ENCODE peak calls at places on chromosomes 4 and X, in six cellular contexts. One of them, this sample, is unnamed.
A peak's percentile ranks its signal among the peaks of the same experiment; 100 is the strongest.

GRCh38 chr4:8120518-8120917 is 38.1 kb downstream of the ABLIM2 start:
- DNase-seq in BJ: no peak
- DNase-seq in foreskin fibroblast: no peak
- DNase-seq in choroid plexus epithelial cell: peak; percentile 22
- DNase-seq in PC-9: no peak
- DNase-seq in BE2C: no peak
- DNase-seq in this sample: no peak

GRCh38 chr4:175421506-175421905 is 390.6 kb downstream of the GPM6A start:
- DNase-seq in BJ: no peak
- DNase-seq in foreskin fibroblast: no peak
- DNase-seq in choroid plexus epithelial cell: peak; percentile 76
- DNase-seq in PC-9: no peak
- DNase-seq in BE2C: no peak
- DNase-seq in this sample: no peak

GRCh38 chr4:32140636-32141035 is 1420.5 kb downstream of the PCDH7 start:
- DNase-seq in BJ: peak; percentile 19
- DNase-seq in foreskin fibroblast: peak; percentile 75
- DNase-seq in choroid plexus epithelial cell: peak; percentile 94
- DNase-seq in PC-9: peak; percentile 63
- DNase-seq in BE2C: no peak
- DNase-seq in this sample: peak; percentile 97

GRCh38 chr4:74768857-74769525 is 25.3 kb downstream of the BTC start:
- DNase-seq in BJ: no peak
- DNase-seq in foreskin fibroblast: peak; percentile 10
- DNase-seq in choroid plexus epithelial cell: peak; percentile 50
- DNase-seq in PC-9: peak; percentile 61
- DNase-seq in BE2C: no peak
- DNase-seq in this sample: peak; percentile 27

GRCh38 chrX:154465601-154466000 is 7.5 kb downstream of the PLXNA3 start:
- DNase-seq in BJ: no peak
- DNase-seq in foreskin fibroblast: no peak
- DNase-seq in choroid plexus epithelial cell: no peak
- DNase-seq in PC-9: no peak
- DNase-seq in BE2C: no peak
- DNase-seq in this sample: no peak

GRCh38 chrX:153608821-153609220 is 9.9 kb upstream of the CCNQ start:
- DNase-seq in BJ: no peak
- DNase-seq in foreskin fibroblast: no peak
- DNase-seq in choroid plexus epithelial cell: no peak
- DNase-seq in PC-9: no peak
- DNase-seq in BE2C: no peak
- DNase-seq in this sample: no peak

GRCh38 chrX:134676440-134676839 is 18.2 kb upstream of the PLAC1 start:
- DNase-seq in BJ: peak; percentile 50
- DNase-seq in foreskin fibroblast: peak; percentile 54
- DNase-seq in choroid plexus epithelial cell: peak; percentile 79
- DNase-seq in PC-9: peak; percentile 73
- DNase-seq in BE2C: no peak
- DNase-seq in this sample: no peak

GRCh38 chrX:44462851-44463250 is 79.8 kb downstream of the FUNDC1 start:
- DNase-seq in BJ: no peak
- DNase-seq in foreskin fibroblast: peak; percentile 31
- DNase-seq in choroid plexus epithelial cell: peak; percentile 10
- DNase-seq in PC-9: no peak
- DNase-seq in BE2C: no peak
- DNase-seq in this sample: no peak

GRCh38 chr4:42151568-42152506 is 618 bp downstream of the BEND4 start:
- DNase-seq in BJ: no peak
- DNase-seq in foreskin fibroblast: no peak
- DNase-seq in choroid plexus epithelial cell: no peak
- DNase-seq in PC-9: no peak
- DNase-seq in BE2C: peak; percentile 95
- DNase-seq in this sample: no peak

GRCh38 chr4:24910504-24910903 is 2.3 kb downstream of the CCDC149 start:
- DNase-seq in BJ: no peak
- DNase-seq in foreskin fibroblast: no peak
- DNase-seq in choroid plexus epithelial cell: peak; percentile 62
- DNase-seq in PC-9: no peak
- DNase-seq in BE2C: no peak
- DNase-seq in this sample: no peak

GRCh38 chr4:123364906-123365305 is 31.7 kb upstream of the SPRY1 start:
- DNase-seq in BJ: no peak
- DNase-seq in foreskin fibroblast: no peak
- DNase-seq in choroid plexus epithelial cell: no peak
- DNase-seq in PC-9: no peak
- DNase-seq in BE2C: no peak
- DNase-seq in this sample: no peak

GRCh38 chr4:69589884-69590283 is 49.6 kb downstream of the UGT2A2 start:
- DNase-seq in BJ: no peak
- DNase-seq in foreskin fibroblast: no peak
- DNase-seq in choroid plexus epithelial cell: no peak
- DNase-seq in PC-9: no peak
- DNase-seq in BE2C: no peak
- DNase-seq in this sample: no peak

GRCh38 chrX:71052721-71053120 is 15.4 kb downstream of the SNX12 start:
- DNase-seq in BJ: no peak
- DNase-seq in foreskin fibroblast: no peak
- DNase-seq in choroid plexus epithelial cell: peak; percentile 0
- DNase-seq in PC-9: no peak
- DNase-seq in BE2C: no peak
- DNase-seq in this sample: no peak

GRCh38 chr4:186939766-186940165 is 216.1 kb upstream of the FAT1 start:
- DNase-seq in BJ: no peak
- DNase-seq in foreskin fibroblast: no peak
- DNase-seq in choroid plexus epithelial cell: no peak
- DNase-seq in PC-9: no peak
- DNase-seq in BE2C: no peak
- DNase-seq in this sample: no peak

GRCh38 chr4:124253080-124253479 is 459.5 kb downstream of the ANKRD50 start:
- DNase-seq in BJ: no peak
- DNase-seq in foreskin fibroblast: no peak
- DNase-seq in choroid plexus epithelial cell: no peak
- DNase-seq in PC-9: no peak
- DNase-seq in BE2C: no peak
- DNase-seq in this sample: no peak

GRCh38 chrX:24479924-24480722 is 15.0 kb downstream of the PDK3 start:
- DNase-seq in BJ: no peak
- DNase-seq in foreskin fibroblast: no peak
- DNase-seq in choroid plexus epithelial cell: no peak
- DNase-seq in PC-9: peak; percentile 88
- DNase-seq in BE2C: no peak
- DNase-seq in this sample: no peak

GRCh38 chrX:77431227-77431626 is 16.0 kb upstream of the FGF16 start:
- DNase-seq in BJ: peak; percentile 58
- DNase-seq in foreskin fibroblast: peak; percentile 78
- DNase-seq in choroid plexus epithelial cell: peak; percentile 75
- DNase-seq in PC-9: no peak
- DNase-seq in BE2C: no peak
- DNase-seq in this sample: peak; percentile 34

GRCh38 chrX:48956728-48957414 is 536 bp downstream of the OTUD5 start:
- DNase-seq in BJ: no peak
- DNase-seq in foreskin fibroblast: no peak
- DNase-seq in choroid plexus epithelial cell: no peak
- DNase-seq in PC-9: no peak
- DNase-seq in BE2C: peak; percentile 7
- DNase-seq in this sample: no peak

GRCh38 chr4:169229571-169230028 is 41.2 kb downstream of the SH3RF1 start:
- DNase-seq in BJ: peak; percentile 87
- DNase-seq in foreskin fibroblast: peak; percentile 92
- DNase-seq in choroid plexus epithelial cell: peak; percentile 96
- DNase-seq in PC-9: peak; percentile 69
- DNase-seq in BE2C: no peak
- DNase-seq in this sample: peak; percentile 95

GRCh38 chrX:153405426-153405825 is 4.3 kb upstream of the PNMA6E start:
- DNase-seq in BJ: no peak
- DNase-seq in foreskin fibroblast: no peak
- DNase-seq in choroid plexus epithelial cell: no peak
- DNase-seq in PC-9: no peak
- DNase-seq in BE2C: no peak
- DNase-seq in this sample: no peak

GRCh38 chrX:253451-254297 is 27.5 kb upstream of the PLCXD1 start:
- DNase-seq in BJ: no peak
- DNase-seq in foreskin fibroblast: no peak
- DNase-seq in choroid plexus epithelial cell: no peak
- DNase-seq in PC-9: no peak
- DNase-seq in BE2C: no peak
- DNase-seq in this sample: no peak

GRCh38 chr4:11194431-11194830 is 234.3 kb downstream of the HS3ST1 start:
- DNase-seq in BJ: no peak
- DNase-seq in foreskin fibroblast: no peak
- DNase-seq in choroid plexus epithelial cell: no peak
- DNase-seq in PC-9: no peak
- DNase-seq in BE2C: no peak
- DNase-seq in this sample: peak; percentile 5

GRCh38 chrX:74784629-74785028 is 140.6 kb downstream of the NEXMIF start:
- DNase-seq in BJ: no peak
- DNase-seq in foreskin fibroblast: no peak
- DNase-seq in choroid plexus epithelial cell: no peak
- DNase-seq in PC-9: no peak
- DNase-seq in BE2C: no peak
- DNase-seq in this sample: no peak

GRCh38 chrX:74788545-74789086 is 136.6 kb downstream of the NEXMIF start:
- DNase-seq in BJ: no peak
- DNase-seq in foreskin fibroblast: no peak
- DNase-seq in choroid plexus epithelial cell: no peak
- DNase-seq in PC-9: no peak
- DNase-seq in BE2C: no peak
- DNase-seq in this sample: no peak
- TF ChIP-seq CTCF in BJ: no peak
- TF ChIP-seq CTCF in foreskin fibroblast: no peak
- TF ChIP-seq CTCF in choroid plexus epithelial cell: no peak
- TF ChIP-seq CTCF in PC-9: no peak
- TF ChIP-seq CTCF in BE2C: no peak
- TF ChIP-seq CTCF in this sample: no peak

DNA sequence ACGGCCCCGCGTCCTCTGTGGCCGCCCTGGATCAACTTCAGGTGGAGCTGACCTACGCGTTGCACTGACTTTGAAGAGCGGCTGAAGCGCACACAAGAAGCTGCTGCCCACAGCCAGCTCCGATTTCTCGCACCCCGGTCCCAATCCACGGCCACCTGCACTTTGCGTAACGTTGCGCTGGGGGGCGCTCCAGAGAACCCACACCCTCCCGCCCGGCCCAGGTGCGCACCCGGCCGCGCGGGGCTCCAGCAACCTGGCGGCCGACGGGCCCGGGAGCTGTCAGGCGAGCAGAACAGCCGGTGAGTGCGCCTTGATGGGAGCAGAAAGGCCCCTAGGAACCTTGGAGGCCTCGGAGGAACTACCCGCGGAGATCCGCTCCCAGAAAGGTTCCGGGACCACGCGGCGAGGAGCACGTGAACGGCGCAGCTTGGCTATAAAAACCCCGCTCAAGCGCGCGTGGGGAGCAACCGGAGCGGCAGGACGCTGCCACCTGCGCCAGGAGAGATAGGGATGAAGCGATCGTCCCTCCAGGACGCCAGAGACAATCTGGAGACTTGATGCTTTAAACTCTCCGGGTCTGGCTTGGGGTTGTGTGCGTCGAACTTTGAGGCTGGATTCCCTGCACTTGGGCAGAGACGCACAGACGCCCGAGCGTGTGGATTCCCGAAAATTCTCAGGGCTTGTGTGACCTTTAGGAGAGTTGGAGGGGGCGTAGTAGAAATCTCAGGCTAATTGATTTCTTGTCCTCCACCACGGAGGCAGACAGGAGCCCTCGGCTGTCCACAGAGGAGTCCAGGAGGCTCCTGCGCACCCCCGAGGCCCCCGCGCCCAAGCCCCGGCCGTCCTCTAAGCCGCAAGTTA is 591 bp upstream of the NWD2 start:
- DNase-seq in BJ: no peak
- DNase-seq in foreskin fibroblast: peak; percentile 0
- DNase-seq in choroid plexus epithelial cell: no peak
- DNase-seq in PC-9: no peak
- DNase-seq in BE2C: no peak
- DNase-seq in this sample: no peak
- H3K4me3 ChIP-seq in BJ: no peak overlapping the region
- H3K4me3 ChIP-seq in foreskin fibroblast: no peak overlapping the region
- H3K4me3 ChIP-seq in choroid plexus epithelial cell: no peak overlapping the region
- H3K4me3 ChIP-seq in PC-9: no peak overlapping the region
- H3K4me3 ChIP-seq in BE2C: no peak overlapping the region
- H3K4me3 ChIP-seq in this sample: no peak overlapping the region

GRCh38 chr4:183599284-183599683 is 59.7 kb downstream of the RWDD4 start:
- DNase-seq in BJ: no peak
- DNase-seq in foreskin fibroblast: no peak
- DNase-seq in choroid plexus epithelial cell: no peak
- DNase-seq in PC-9: no peak
- DNase-seq in BE2C: no peak
- DNase-seq in this sample: no peak

GRCh38 chr4:183600189-183600685 is 58.7 kb downstream of the RWDD4 start:
- DNase-seq in BJ: no peak
- DNase-seq in foreskin fibroblast: no peak
- DNase-seq in choroid plexus epithelial cell: peak; percentile 53
- DNase-seq in PC-9: no peak
- DNase-seq in BE2C: peak; percentile 26
- DNase-seq in this sample: no peak

GRCh38 chr4:183599690-183600089 is 59.3 kb downstream of the RWDD4 start:
- DNase-seq in BJ: no peak
- DNase-seq in foreskin fibroblast: no peak
- DNase-seq in choroid plexus epithelial cell: no peak
- DNase-seq in PC-9: no peak
- DNase-seq in BE2C: no peak
- DNase-seq in this sample: no peak

GRCh38 chr4:183601381-183601780 is 57.6 kb downstream of the RWDD4 start:
- DNase-seq in BJ: no peak
- DNase-seq in foreskin fibroblast: no peak
- DNase-seq in choroid plexus epithelial cell: no peak
- DNase-seq in PC-9: no peak
- DNase-seq in BE2C: no peak
- DNase-seq in this sample: no peak

DNA sequence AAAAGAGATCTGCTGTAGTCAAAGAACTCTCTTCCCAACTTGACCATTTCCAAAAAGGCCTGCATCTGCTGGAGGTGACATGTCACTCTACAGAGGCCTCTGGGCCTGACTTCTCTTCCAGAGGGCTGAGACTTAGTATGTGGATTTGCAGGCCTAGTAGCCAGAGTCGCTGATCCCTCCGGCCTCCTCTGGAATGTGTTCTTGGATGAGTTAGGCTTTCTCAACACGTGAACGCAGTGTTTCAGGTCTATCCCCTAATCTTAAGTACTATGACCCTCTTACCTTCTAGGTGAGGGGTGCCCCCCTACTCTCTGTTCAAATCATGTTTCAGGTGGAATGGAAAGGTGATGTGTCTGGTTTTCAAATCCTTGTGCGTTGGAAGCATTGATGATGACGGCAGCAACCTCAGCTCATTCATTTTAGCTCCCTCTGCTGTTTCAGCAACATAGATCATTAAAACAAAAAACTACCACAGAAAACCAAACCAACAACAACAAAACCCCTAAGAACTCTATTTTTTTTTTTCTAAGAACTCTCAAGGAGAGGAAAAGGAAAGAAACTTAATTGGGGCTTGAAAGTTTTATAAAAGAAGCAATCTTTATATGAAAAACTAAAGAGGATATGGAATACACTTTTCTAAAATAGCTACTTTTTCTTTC is 56.4 kb downstream of the RWDD4 start:
- DNase-seq in BJ: no peak
- DNase-seq in foreskin fibroblast: no peak
- DNase-seq in choroid plexus epithelial cell: peak; percentile 61
- DNase-seq in PC-9: no peak
- DNase-seq in BE2C: no peak
- DNase-seq in this sample: no peak
- TF ChIP-seq CTCF in BJ: peak; percentile 45
- TF ChIP-seq CTCF in foreskin fibroblast: peak; percentile 52
- TF ChIP-seq CTCF in choroid plexus epithelial cell: peak; percentile 65
- TF ChIP-seq CTCF in PC-9: peak; percentile 19
- TF ChIP-seq CTCF in BE2C: peak; percentile 44
- TF ChIP-seq CTCF in this sample: peak; percentile 43

GRCh38 chr4:38454284-38454683 is 209.7 kb upstream of the KLF3 start:
- DNase-seq in BJ: no peak
- DNase-seq in foreskin fibroblast: no peak
- DNase-seq in choroid plexus epithelial cell: no peak
- DNase-seq in PC-9: no peak
- DNase-seq in BE2C: no peak
- DNase-seq in this sample: no peak
- H3K4me3 ChIP-seq in BJ: no peak overlapping the region
- H3K4me3 ChIP-seq in foreskin fibroblast: no peak overlapping the region
- H3K4me3 ChIP-seq in choroid plexus epithelial cell: no peak overlapping the region
- H3K4me3 ChIP-seq in PC-9: no peak overlapping the region
- H3K4me3 ChIP-seq in BE2C: no peak overlapping the region
- H3K4me3 ChIP-seq in this sample: no peak overlapping the region